ENCODE peak calls at places on chromosomes 16 and 17, in five cellular contexts. A is omental fat pad, X is GM19239, K is GM04503, R is endothelial cell. J is an unnamed sample.

GRCh38 chr17:4417129-4417667 is 16.5 kb upstream of the SPNS3 start:
- DNase-seq in X (no peak), K (no peak), R (no peak), A (no peak), J (no peak)

GRCh38 chr17:67520282-67520906 is 143.3 kb downstream of the PITPNC1 start:
- DNase-seq in K (peak), A (no peak), X (no peak), R (no peak), J (no peak)

GRCh38 chr17:30920282-30920681 is 1.5 kb upstream of the ADAP2 start:
- DNase-seq in A (no peak), R (no peak), X (no peak), K (no peak), J (no peak)

GRCh38 chr16:28317040-28317880 is 24.9 kb downstream of the SBK1 start:
- DNase-seq in A (peak), X (peak), R (peak), K (no peak), J (peak)

GRCh38 chr17:81245024-81245664 is 6.0 kb downstream of the NDUFAF8 start:
- DNase-seq in K (no peak), R (no peak), X (no peak), A (no peak), J (peak)

GRCh38 chr17:36722121-36722902 is 120.9 kb downstream of the MRM1 start:
- DNase-seq in K (no peak), A (no peak), X (peak), R (peak), J (peak)

GRCh38 chr16:57600048-57600835 is 28.2 kb upstream of the ADGRG1 start:
- DNase-seq in K (no peak), R (peak), X (no peak), A (no peak), J (peak)

GRCh38 chr17:44751331-44751730 is 7.5 kb upstream of the ADAM11 start:
- DNase-seq in R (no peak), X (no peak), K (no peak), A (no peak), J (no peak)

GRCh38 chr17:71023631-71024030 is 854.3 kb downstream of the KCNJ2 start:
- DNase-seq in R (no peak), A (no peak), K (no peak), X (no peak), J (peak)

GRCh38 chr17:2068589-2069051 is 13.7 kb downstream of the HIC1 start:
- DNase-seq in R (no peak), X (no peak), A (no peak), K (no peak), J (peak)

GRCh38 chr17:63419949-63420867 is 25.9 kb downstream of the CYB561 start:
- DNase-seq in K (no peak), X (no peak), A (no peak), R (peak), J (no peak)

GRCh38 chr16:46568472-46569230 is 52.5 kb downstream of the SHCBP1 start:
- DNase-seq in K (no peak), A (no peak), X (no peak), R (no peak), J (no peak)

GRCh38 chr16:69324013-69324531 is 6.3 kb downstream of the PDF start:
- DNase-seq in R (no peak), A (no peak), X (no peak), K (no peak), J (peak)

GRCh38 chr17:43832168-43832975 is 574 bp downstream of the MPP3 start:
- DNase-seq in R (peak), K (peak), X (no peak), A (no peak), J (peak)

GRCh38 chr17:10111907-10112452 is 86.4 kb downstream of the GAS7 start:
- DNase-seq in K (no peak), A (no peak), X (no peak), R (no peak), J (no peak)

GRCh38 chr17:52790359-52790955 is 631.9 kb upstream of the CA10 start:
- DNase-seq in X (no peak), R (no peak), A (no peak), K (no peak), J (peak)

GRCh38 chr16:35011-35775 is 18.2 kb downstream of the POLR3K start:
- DNase-seq in R (no peak), X (no peak), K (no peak), A (no peak), J (no peak)